ENCODE peak calls at places on chromosomes 13 and 19, in nine cellular contexts. Y is effector memory CD4-positive, alpha-beta T cell; M is brain microvascular endothelial cell; D is uterus; X is naive thymus-derived CD4-positive, alpha-beta T cell; H is body of pancreas; E is neuronal stem cell; L is upper lobe of left lung; G is fibroblast of lung. Q is an unnamed sample.

GRCh38 chr13:26616126-26616525 is 58.6 kb downstream of the WASF3 start:
- DNase-seq in Y (no peak), M (no peak), D (no peak), X (no peak), H (no peak), E (no peak), L (no peak), G (peak), Q (no peak)

GRCh38 chr19:54035215-54036178 is 28.2 kb downstream of the VSTM1 start:
- DNase-seq in Y (no peak), M (peak), D (no peak), X (no peak), H (no peak), E (peak), L (no peak), G (peak), Q (no peak)

GRCh38 chr13:22748866-22749586 is 431.8 kb upstream of the SGCG start:
- DNase-seq in Y (no peak), M (no peak), D (no peak), X (no peak), H (no peak), E (no peak), L (no peak), G (no peak), Q (no peak)

GRCh38 chr13:100403675-100404074 is 184.9 kb downstream of the GGACT start:
- DNase-seq in Y (no peak), M (no peak), D (no peak), X (no peak), H (no peak), E (no peak), L (no peak), G (no peak), Q (no peak)

GRCh38 chr19:29667941-29668340 is 2.7 kb downstream of the PLEKHF1 start:
- DNase-seq in Y (peak), M (no peak), D (no peak), X (peak), H (no peak), E (no peak), L (no peak), G (no peak), Q (peak)

GRCh38 chr19:37227996-37228395 is 10.0 kb downstream of the ZNF383 start:
- DNase-seq in Y (peak), M (no peak), D (no peak), X (no peak), H (peak), E (no peak), L (no peak), G (no peak), Q (peak)

GRCh38 chr13:77213644-77214043 is 113.2 kb downstream of the MYCBP2 start:
- DNase-seq in Y (no peak), M (peak), D (no peak), X (no peak), H (no peak), E (no peak), L (no peak), G (no peak), Q (no peak)

GRCh38 chr19:33902802-33903488 is 106.3 kb downstream of the KCTD15 start:
- DNase-seq in Y (no peak), M (no peak), D (no peak), X (no peak), H (peak), E (no peak), L (no peak), G (no peak), Q (no peak)

GRCh38 chr13:113526466-113527220 is 36.1 kb upstream of the DCUN1D2 start:
- DNase-seq in Y (no peak), M (no peak), D (no peak), X (no peak), H (no peak), E (no peak), L (no peak), G (no peak), Q (no peak)

GRCh38 chr13:44874886-44875630 is 114.2 kb downstream of the NUFIP1 start:
- DNase-seq in Y (no peak), M (no peak), D (no peak), X (no peak), H (no peak), E (no peak), L (no peak), G (no peak), Q (no peak)

DNA sequence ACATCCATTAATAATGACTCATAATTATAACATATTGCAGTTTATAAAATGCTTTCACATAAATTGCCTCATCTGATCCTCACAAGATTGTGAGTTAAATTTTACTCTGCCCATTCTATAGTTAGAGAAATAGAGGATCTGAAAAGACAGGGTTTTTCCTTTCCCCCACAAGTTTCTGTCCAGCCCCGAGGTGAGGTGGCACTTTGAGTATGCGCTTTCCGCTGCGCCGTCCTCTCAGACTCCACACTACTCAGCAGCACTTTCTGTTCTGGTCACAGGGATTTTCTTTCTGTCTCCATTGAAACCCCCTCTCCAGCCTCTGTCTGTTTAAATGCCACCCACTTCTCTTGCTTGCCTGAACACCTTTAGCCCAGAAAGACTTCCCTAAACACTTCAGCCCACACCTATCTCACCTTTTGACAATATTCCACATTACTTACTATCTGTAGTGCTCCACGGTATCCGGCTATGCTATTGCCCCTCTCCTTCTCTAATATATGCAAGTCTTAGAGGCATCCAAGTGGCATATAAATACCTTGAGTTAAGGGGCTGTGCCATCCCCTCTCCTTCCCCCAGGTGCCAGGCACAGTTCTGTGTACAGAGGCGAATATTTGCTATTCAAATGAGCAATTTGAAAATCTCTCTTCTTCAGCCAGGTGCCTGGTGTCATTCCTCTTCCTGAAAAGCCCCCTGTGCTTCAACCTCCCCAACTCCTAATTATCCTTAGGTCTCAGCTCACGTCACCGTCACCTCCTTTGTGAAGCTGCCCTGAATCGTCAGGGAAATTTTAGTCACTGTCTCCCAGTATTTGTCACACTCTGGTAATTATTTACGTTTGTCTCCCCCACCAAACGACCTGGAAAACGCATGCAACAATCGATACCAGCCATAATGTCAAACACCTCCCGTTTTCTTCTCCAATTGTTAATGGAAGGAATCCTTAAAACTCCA is 268.7 kb downstream of the NHLRC3 start:
- DNase-seq in Y (no peak), M (no peak), D (no peak), X (no peak), H (no peak), E (no peak), L (no peak), G (no peak), Q (no peak)
- H3K27ac ChIP-seq in Y (no peak), M (no peak), D (no peak), X (no peak), H (no peak), E (peak), L (no peak), G (no peak), Q (no peak)

GRCh38 chr19:6738726-6739389 is 622 bp upstream of the TRIP10 start:
- DNase-seq in Y (peak), M (no peak), D (peak), X (no peak), H (peak), E (no peak), L (peak), G (no peak), Q (peak)

GRCh38 chr19:6736917-6737283 is 480 bp downstream of the GPR108 start:
- DNase-seq in Y (peak), M (no peak), D (no peak), X (no peak), H (no peak), E (no peak), L (no peak), G (no peak), Q (no peak)

GRCh38 chr19:6737284-6737872 is at the start of gene GPR108:
- DNase-seq in Y (peak), M (peak), D (peak), X (peak), H (peak), E (peak), L (peak), G (peak), Q (peak)

GRCh38 chr19:6739390-6739883 is at the start of gene TRIP10:
- DNase-seq in Y (peak), M (peak), D (peak), X (peak), H (peak), E (peak), L (peak), G (peak), Q (peak)

GRCh38 chr19:6737873-6738725 is 719 bp upstream of the GPR108 start:
- DNase-seq in Y (peak), M (peak), D (peak), X (peak), H (peak), E (peak), L (no peak), G (peak), Q (peak)
- H3K4me3 ChIP-seq in Y (peak), M (no peak), D (peak), X (peak), H (no peak), E (peak), L (no peak), G (no peak), Q (peak)

GRCh38 chr19:45406957-45407375 is 522 bp downstream of the POLR1G start:
- DNase-seq in Y (no peak), M (no peak), D (no peak), X (no peak), H (no peak), E (no peak), L (no peak), G (no peak), Q (no peak)
- H3K27ac ChIP-seq in Y (no peak), M (peak), D (peak), X (peak), H (no peak), E (no peak), L (no peak), G (peak), Q (peak)

GRCh38 chr19:11096210-11096841 is 7.1 kb downstream of the LDLR start:
- DNase-seq in Y (no peak), M (peak), D (peak), X (no peak), H (no peak), E (no peak), L (no peak), G (peak), Q (no peak)

GRCh38 chr19:11091343-11092153 is 2.3 kb downstream of the LDLR start:
- DNase-seq in Y (peak), M (peak), D (peak), X (peak), H (peak), E (no peak), L (no peak), G (peak), Q (peak)

GRCh38 chr19:11098327-11098726 is 9.1 kb downstream of the LDLR start:
- DNase-seq in Y (no peak), M (no peak), D (no peak), X (no peak), H (no peak), E (no peak), L (no peak), G (no peak), Q (no peak)

GRCh38 chr19:11092181-11092538 is 2.9 kb downstream of the LDLR start:
- DNase-seq in Y (peak), M (peak), D (no peak), X (peak), H (peak), E (no peak), L (no peak), G (peak), Q (peak)

DNA sequence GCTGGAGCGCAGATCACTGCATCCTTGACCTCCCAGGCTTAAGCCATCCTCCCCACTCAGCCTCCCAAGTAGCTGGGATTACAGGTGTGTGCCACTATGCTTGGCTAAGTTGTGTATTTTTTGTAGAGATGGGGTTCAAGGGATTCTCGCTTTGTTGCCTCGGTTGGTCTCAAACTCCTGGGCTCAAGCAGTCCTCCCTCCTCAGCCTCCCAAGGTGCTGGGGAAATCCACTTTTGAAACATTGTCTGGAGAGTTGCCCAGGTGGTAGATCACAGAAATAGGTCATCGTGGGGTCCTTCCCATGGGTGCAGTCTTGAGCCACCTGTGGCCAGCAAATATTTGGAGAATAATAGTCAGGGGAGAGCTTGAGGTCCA is 5.2 kb downstream of the LDLR start:
- DNase-seq in Y (no peak), M (no peak), D (no peak), X (no peak), H (no peak), E (no peak), L (no peak), G (no peak), Q (no peak)
- H3K4me3 ChIP-seq in Y (no peak), M (peak), D (no peak), X (peak), H (no peak), E (no peak), L (no peak), G (no peak), Q (peak)

GRCh38 chr19:12365372-12366162 is at the start of gene ZNF442:
- DNase-seq in Y (peak), M (peak), D (peak), X (peak), H (peak), E (peak), L (peak), G (peak), Q (peak)

GRCh38 chr19:12364391-12365093 is 941 bp downstream of the ZNF442 start:
- DNase-seq in Y (no peak), M (peak), D (peak), X (no peak), H (peak), E (no peak), L (no peak), G (peak), Q (no peak)

DNA sequence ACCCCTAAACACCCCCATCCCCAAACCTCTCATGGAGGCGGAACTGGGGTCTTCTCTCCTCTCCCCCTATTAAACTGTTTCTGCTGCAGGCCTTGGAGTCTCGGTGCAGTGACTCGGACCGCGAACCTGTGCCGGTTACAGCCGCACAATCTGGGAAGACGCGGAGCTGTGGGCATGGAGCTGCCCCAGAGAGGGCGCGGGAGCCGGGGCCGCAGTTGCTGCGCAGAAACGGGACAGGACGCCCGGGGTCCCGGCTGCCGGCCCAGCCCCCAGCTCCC is 450 bp downstream of the ZNF442 start:
- DNase-seq in Y (no peak), M (peak), D (peak), X (no peak), H (peak), E (no peak), L (no peak), G (peak), Q (no peak)
- H3K27ac ChIP-seq in Y (peak), M (peak), D (peak), X (peak), H (peak), E (peak), L (peak), G (peak), Q (peak)

GRCh38 chr13:75870397-75870801 is 234.3 kb downstream of the LMO7 start:
- DNase-seq in Y (no peak), M (no peak), D (no peak), X (peak), H (no peak), E (peak), L (no peak), G (peak), Q (peak)
- H3K4me3 ChIP-seq in Y (peak), M (peak), D (peak), X (peak), H (no peak), E (no peak), L (peak), G (peak), Q (peak)

GRCh38 chr13:24033527-24034302 is 126.8 kb upstream of the SPATA13 start:
- DNase-seq in Y (no peak), M (peak), D (no peak), X (no peak), H (peak), E (no peak), L (no peak), G (peak), Q (no peak)

GRCh38 chr13:24035411-24035810 is 125.1 kb upstream of the SPATA13 start:
- DNase-seq in Y (no peak), M (no peak), D (no peak), X (no peak), H (peak), E (no peak), L (no peak), G (no peak), Q (no peak)

GRCh38 chr13:24038405-24038804 is 122.1 kb upstream of the SPATA13 start:
- DNase-seq in Y (no peak), M (peak), D (no peak), X (no peak), H (no peak), E (no peak), L (no peak), G (peak), Q (no peak)

GRCh38 chr13:24038846-24039330 is 121.6 kb upstream of the SPATA13 start:
- DNase-seq in Y (no peak), M (no peak), D (no peak), X (no peak), H (peak), E (no peak), L (no peak), G (no peak), Q (no peak)

GRCh38 chr13:24036115-24036514 is 124.4 kb upstream of the SPATA13 start:
- DNase-seq in Y (no peak), M (no peak), D (no peak), X (no peak), H (no peak), E (no peak), L (no peak), G (peak), Q (no peak)
- H3K27ac ChIP-seq in Y (no peak), M (no peak), D (peak), X (no peak), H (no peak), E (no peak), L (no peak), G (no peak), Q (no peak)

DNA sequence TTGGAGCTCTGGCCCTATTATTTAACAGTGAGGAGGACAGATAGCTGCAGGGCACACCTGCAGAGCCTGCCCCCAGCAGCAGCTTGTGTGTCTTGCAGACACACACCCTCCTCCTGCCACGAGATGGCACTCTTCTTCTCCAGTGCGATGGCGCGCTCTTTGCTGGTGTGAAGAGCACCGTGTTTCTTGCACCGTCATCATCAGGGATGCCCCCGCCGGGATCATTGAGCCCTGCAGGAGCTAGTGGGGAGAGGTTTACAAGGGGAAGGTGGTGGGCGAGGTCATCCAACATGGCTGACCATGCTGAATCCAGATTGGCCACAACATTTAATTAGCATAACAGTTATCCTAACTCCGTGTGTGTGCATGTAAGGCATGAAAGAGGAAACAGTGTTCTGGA is 105.6 kb downstream of the RAB20 start:
- DNase-seq in Y (peak), M (peak), D (peak), X (peak), H (peak), E (peak), L (no peak), G (peak), Q (peak)
- H3K4me3 ChIP-seq in Y (no peak), M (no peak), D (no peak), X (no peak), H (no peak), E (no peak), L (no peak), G (no peak), Q (no peak)

GRCh38 chr19:42683917-42684513 is 56.3 kb downstream of the PSG3 start:
- DNase-seq in Y (no peak), M (peak), D (no peak), X (no peak), H (no peak), E (no peak), L (no peak), G (peak), Q (no peak)
- H3K27ac ChIP-seq in Y (no peak), M (no peak), D (no peak), X (no peak), H (no peak), E (no peak), L (no peak), G (no peak), Q (no peak)